ENCODE peak calls at places on chromosomes 5 and 9, in four cellular contexts. X is ovary, C is heart left ventricle, W is Peyer's patch. B is an unnamed sample. For H3K4me1, the result is how much of the 10 kb centered on the place peaks cover.

GRCh38 chr5:127833999-127834953 is 131.1 kb downstream of the CCDC192 start:
- DNase-seq in W (no peak), X (no peak), C (no peak), B (no peak)

GRCh38 chr5:179486596-179487051 is 63.7 kb upstream of the RUFY1 start:
- DNase-seq in C (no peak), X (no peak), W (no peak), B (no peak)

GRCh38 chr5:55860709-55861108 is 9.6 kb downstream of the IL31RA start:
- DNase-seq in W (no peak), X (no peak), C (no peak), B (no peak)

GRCh38 chr5:173328896-173329369 is 719 bp upstream of the STC2 start:
- DNase-seq in C (no peak), X (no peak), W (no peak), B (no peak)

GRCh38 chr9:99004115-99004514 is 60.4 kb downstream of the COL15A1 start:
- DNase-seq in C (no peak), X (no peak), W (no peak), B (no peak)

GRCh38 chr5:141855265-141856029 is 22.8 kb downstream of the PCDH1 start:
- DNase-seq in X (no peak), C (peak), W (no peak), B (no peak)

GRCh38 chr5:175434800-175435199 is 9.2 kb downstream of the DRD1 start:
- DNase-seq in X (no peak), C (no peak), W (no peak), B (no peak)

GRCh38 chr9:93182572-93182971 is 1.4 kb upstream of the WNK2 start:
- DNase-seq in W (peak), X (no peak), C (peak), B (no peak)

GRCh38 chr5:154794525-154795234 is 39.5 kb downstream of the LARP1 start:
- DNase-seq in W (no peak), X (no peak), C (no peak), B (no peak)

GRCh38 chr5:97142521-97143254 is at the start of gene LIX1:
- DNase-seq in X (no peak), W (peak), C (no peak), B (peak)

GRCh38 chr5:15807248-15807647 is 307.3 kb downstream of the FBXL7 start:
- DNase-seq in C (peak), W (no peak), X (no peak), B (no peak)

GRCh38 chr9:128838338-128838737 is 8.7 kb upstream of the SPOUT1 start:
- DNase-seq in C (no peak), X (no peak), W (no peak), B (no peak)

GRCh38 chr5:128349044-128349629 is 188.9 kb downstream of the FBN2 start:
- DNase-seq in W (peak), C (no peak), X (no peak), B (no peak)

GRCh38 chr5:126348855-126349635 is 74.2 kb upstream of the GRAMD2B start:
- DNase-seq in C (no peak), W (no peak), X (no peak), B (no peak)

GRCh38 chr5:141040093-141040762 is 10.9 kb upstream of the PCDHB1 start:
- DNase-seq in X (no peak), C (peak), W (no peak), B (no peak)

GRCh38 chr9:133763272-133764183 is 25.4 kb upstream of the SARDH start:
- DNase-seq in X (no peak), C (no peak), W (peak), B (no peak)

GRCh38 chr5:7904170-7904569 is 35.2 kb downstream of the MTRR start:
- DNase-seq in X (no peak), W (no peak), C (no peak), B (no peak)

GRCh38 chr9:14313951-14314423 is at the start of gene NFIB:
- DNase-seq in W (peak), X (peak), C (peak), B (no peak)

GRCh38 chr5:137201876-137202275 is 297.2 kb downstream of the SPOCK1 start:
- DNase-seq in X (no peak), W (no peak), C (no peak), B (no peak)

GRCh38 chr9:87140605-87141109 is 193.4 kb upstream of the GAS1 start:
- DNase-seq in W (no peak), X (no peak), C (no peak), B (no peak)

GRCh38 chr5:150656191-150657132 is 4.6 kb upstream of the MYOZ3 start:
- DNase-seq in X (peak), C (peak), W (peak), B (peak)

GRCh38 chr5:65961644-65962043 is 35.3 kb downstream of the ERBIN start:
- DNase-seq in W (no peak), X (no peak), C (no peak), B (no peak)
- H3K4me1 ChIP-seq in W (under half), X (under half), C (under half), B (under half)

GRCh38 chr5:77923666-77924065 is 147.5 kb upstream of the TBCA start:
- DNase-seq in X (no peak), C (no peak), W (no peak), B (no peak)

GRCh38 chr5:77924081-77924480 is 147.9 kb upstream of the TBCA start:
- DNase-seq in W (no peak), C (no peak), X (no peak), B (no peak)

GRCh38 chr5:77925503-77925902 is 149.4 kb upstream of the TBCA start:
- DNase-seq in W (no peak), C (no peak), X (no peak), B (no peak)

GRCh38 chr5:77921369-77921768 is 145.2 kb upstream of the TBCA start:
- DNase-seq in W (no peak), C (no peak), X (no peak), B (no peak)

GRCh38 chr5:77920350-77921046 is 144.4 kb upstream of the TBCA start:
- DNase-seq in W (no peak), X (no peak), C (no peak), B (no peak)
- H3K4me1 ChIP-seq in W (under half), X (under half), C (under half), B (under half)

GRCh38 chr9:34493972-34494535 is 28.7 kb downstream of the ENHO start:
- DNase-seq in X (peak), C (peak), W (peak), B (no peak)

GRCh38 chr9:34491596-34491995 is 31.2 kb downstream of the ENHO start:
- DNase-seq in C (no peak), W (peak), X (no peak), B (no peak)

GRCh38 chr9:34490360-34490759 is 31.8 kb downstream of the DNAI1 start:
- DNase-seq in C (no peak), W (no peak), X (no peak), B (no peak)

GRCh38 chr9:34492051-34492450 is 30.7 kb downstream of the ENHO start:
- DNase-seq in W (peak), C (no peak), X (no peak), B (no peak)

GRCh38 chr9:34490760-34491159 is 32.0 kb downstream of the ENHO start:
- DNase-seq in C (no peak), W (no peak), X (no peak), B (no peak)
- H3K4me1 ChIP-seq in C (under half), W (under half), X (under half), B (under half)

GRCh38 chr5:124732891-124733670 is 13.4 kb downstream of the ZNF608 start:
- DNase-seq in X (no peak), W (no peak), C (no peak), B (no peak)

GRCh38 chr5:124735169-124735858 is 11.1 kb downstream of the ZNF608 start:
- DNase-seq in X (peak), W (no peak), C (no peak), B (no peak)

GRCh38 chr5:124736111-124736813 is 10.2 kb downstream of the ZNF608 start:
- DNase-seq in C (no peak), W (no peak), X (no peak), B (no peak)

GRCh38 chr5:124736814-124737186 is 9.6 kb downstream of the ZNF608 start:
- DNase-seq in W (no peak), C (no peak), X (no peak), B (no peak)

DNA sequence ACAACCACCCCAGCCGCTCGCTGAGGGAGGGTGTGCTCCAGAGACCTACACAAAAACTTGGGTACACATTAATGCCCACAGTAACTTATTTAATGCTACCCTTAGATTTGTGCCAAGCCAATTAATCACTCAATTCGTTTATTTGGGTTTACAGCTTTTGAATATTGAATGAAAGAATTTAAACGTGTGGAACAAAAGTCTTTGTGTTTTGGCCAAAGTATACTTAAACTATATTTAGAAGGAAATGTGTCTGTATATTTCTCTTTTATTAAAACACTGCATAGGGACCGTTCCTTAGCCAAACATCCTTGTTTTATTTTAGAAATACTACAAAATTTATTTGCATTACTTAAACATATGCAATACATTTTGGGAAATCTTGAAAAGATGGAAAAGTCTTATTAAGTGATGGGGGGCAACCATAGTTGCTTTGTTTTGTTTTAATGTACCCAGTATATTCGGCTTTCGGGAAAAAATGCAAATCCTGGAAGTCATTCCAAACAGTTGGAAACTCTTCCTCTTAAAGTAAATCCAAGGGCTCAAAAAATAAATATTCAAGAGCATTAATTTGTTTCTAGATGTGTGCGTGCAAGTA is 11.8 kb downstream of the ZNF608 start:
- DNase-seq in C (no peak), W (no peak), X (no peak), B (no peak)
- H3K4me1 ChIP-seq in C (under half), W (under half), X (under half), B (under half)

GRCh38 chr5:24643880-24644279 is 898 bp downstream of the CDH10 start:
- DNase-seq in X (no peak), C (no peak), W (no peak), B (no peak)

GRCh38 chr5:24646915-24647314 is 2.1 kb upstream of the CDH10 start:
- DNase-seq in C (no peak), X (no peak), W (no peak), B (no peak)

GRCh38 chr5:24644757-24645156 is at the start of gene CDH10:
- DNase-seq in X (no peak), W (no peak), C (peak), B (no peak)

GRCh38 chr5:24649531-24649930 is 4.8 kb upstream of the CDH10 start:
- DNase-seq in C (no peak), W (no peak), X (no peak), B (no peak)
- H3K4me1 ChIP-seq in C (under half), W (under half), X (under half), B (under half)

DNA sequence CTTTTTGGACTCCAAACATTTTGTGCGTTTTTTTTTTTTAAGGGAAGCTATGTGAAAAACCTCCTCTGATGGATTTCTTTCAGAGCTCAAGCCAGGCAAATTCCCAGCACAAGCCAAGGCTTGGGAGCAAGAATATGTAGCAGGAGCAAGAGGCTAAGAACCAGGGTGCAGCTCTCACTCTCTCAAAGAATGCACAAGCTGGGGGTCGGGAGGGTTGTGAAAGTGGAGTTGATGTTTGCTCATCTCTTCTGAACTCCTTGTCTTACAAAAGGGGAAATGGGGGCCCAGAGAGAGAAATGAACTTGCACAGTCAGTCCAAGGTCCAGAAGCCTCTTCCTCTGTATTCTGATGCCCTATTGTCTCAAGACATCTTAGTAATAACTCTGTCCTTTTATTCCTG is 7.7 kb upstream of the TRAF1 start:
- DNase-seq in W (no peak), C (no peak), X (no peak), B (no peak)
- H3K4me1 ChIP-seq in W (under half), C (under half), X (under half), B (half or more)

GRCh38 chr5:76388236-76388635 is 14.8 kb upstream of the IQGAP2 start:
- DNase-seq in X (no peak), C (no peak), W (no peak), B (no peak)
- H3K4me1 ChIP-seq in X (under half), C (under half), W (under half), B (half or more)